ENCODE peak calls at places on chromosome 9, in five cellular contexts. One of them, this sample, is unnamed.
A peak's percentile ranks its signal among the peaks of the same experiment; 100 is the strongest.

GRCh38 chr9:92501671-92502393 is 19.5 kb upstream of the ASPN start:
- ATAC-seq in lung: peak; percentile 13
- ATAC-seq in Right ventricle myocardium superior: peak; percentile 76
- ATAC-seq in HepG2: peak; percentile 100
- ATAC-seq in foreskin keratinocyte: peak; percentile 52
- ATAC-seq in this sample: peak; percentile 45

GRCh38 chr9:125626187-125626586 is 80.8 kb downstream of the MAPKAP1 start:
- ATAC-seq in lung: no peak
- ATAC-seq in Right ventricle myocardium superior: no peak
- ATAC-seq in foreskin keratinocyte: no peak
- ATAC-seq in HepG2: no peak
- ATAC-seq in this sample: peak; percentile 48

GRCh38 chr9:109304350-109304749 is 16.5 kb downstream of the EPB41L4B start:
- ATAC-seq in foreskin keratinocyte: no peak
- ATAC-seq in lung: no peak
- ATAC-seq in Right ventricle myocardium superior: peak; percentile 85
- ATAC-seq in HepG2: no peak
- ATAC-seq in this sample: no peak

GRCh38 chr9:115013998-115014397 is 83.6 kb upstream of the TNFSF8 start:
- ATAC-seq in lung: peak; percentile 58
- ATAC-seq in Right ventricle myocardium superior: peak; percentile 88
- ATAC-seq in foreskin keratinocyte: peak; percentile 65
- ATAC-seq in HepG2: peak; percentile 84
- ATAC-seq in this sample: peak; percentile 70

GRCh38 chr9:3768698-3769458 is 243.1 kb upstream of the RFX3 start:
- ATAC-seq in HepG2: no peak
- ATAC-seq in Right ventricle myocardium superior: peak; percentile 75
- ATAC-seq in lung: no peak
- ATAC-seq in foreskin keratinocyte: no peak
- ATAC-seq in this sample: no peak

GRCh38 chr9:124011460-124012301 is at the start of gene LHX2:
- ATAC-seq in HepG2: peak; percentile 25
- ATAC-seq in lung: peak; percentile 54
- ATAC-seq in Right ventricle myocardium superior: peak; percentile 85
- ATAC-seq in foreskin keratinocyte: peak; percentile 72
- ATAC-seq in this sample: peak; percentile 81

GRCh38 chr9:547309-547708 is 294.2 kb upstream of the DMRT1 start:
- ATAC-seq in HepG2: no peak
- ATAC-seq in lung: no peak
- ATAC-seq in foreskin keratinocyte: no peak
- ATAC-seq in Right ventricle myocardium superior: no peak
- ATAC-seq in this sample: no peak

GRCh38 chr9:93585695-93586094 is 9.3 kb downstream of the PHF2 start:
- ATAC-seq in Right ventricle myocardium superior: no peak
- ATAC-seq in foreskin keratinocyte: no peak
- ATAC-seq in lung: no peak
- ATAC-seq in HepG2: no peak
- ATAC-seq in this sample: no peak

GRCh38 chr9:72262063-72262462 is 102.9 kb downstream of the ZFAND5 start:
- ATAC-seq in foreskin keratinocyte: no peak
- ATAC-seq in Right ventricle myocardium superior: no peak
- ATAC-seq in HepG2: no peak
- ATAC-seq in lung: no peak
- ATAC-seq in this sample: peak; percentile 60

GRCh38 chr9:99595796-99596195 is 225.9 kb upstream of the NR4A3 start:
- ATAC-seq in lung: no peak
- ATAC-seq in HepG2: no peak
- ATAC-seq in Right ventricle myocardium superior: no peak
- ATAC-seq in foreskin keratinocyte: no peak
- ATAC-seq in this sample: no peak

GRCh38 chr9:69376651-69377050 is 51.6 kb downstream of the ENTREP1 start:
- ATAC-seq in lung: peak; percentile 87
- ATAC-seq in foreskin keratinocyte: peak; percentile 81
- ATAC-seq in HepG2: no peak
- ATAC-seq in Right ventricle myocardium superior: peak; percentile 85
- ATAC-seq in this sample: peak; percentile 50

GRCh38 chr9:112360047-112360804 is 19.7 kb upstream of the HSDL2 start:
- ATAC-seq in lung: no peak
- ATAC-seq in foreskin keratinocyte: peak; percentile 87
- ATAC-seq in HepG2: no peak
- ATAC-seq in Right ventricle myocardium superior: no peak
- ATAC-seq in this sample: no peak

GRCh38 chr9:107813287-107813686 is 323.7 kb upstream of the KLF4 start:
- ATAC-seq in HepG2: no peak
- ATAC-seq in Right ventricle myocardium superior: no peak
- ATAC-seq in lung: no peak
- ATAC-seq in foreskin keratinocyte: no peak
- ATAC-seq in this sample: no peak

GRCh38 chr9:32580631-32581300 is 7.8 kb upstream of the NDUFB6 start:
- ATAC-seq in foreskin keratinocyte: no peak
- ATAC-seq in HepG2: peak; percentile 78
- ATAC-seq in Right ventricle myocardium superior: no peak
- ATAC-seq in lung: no peak
- ATAC-seq in this sample: no peak

GRCh38 chr9:93061791-93062299 is 3.3 kb downstream of the SUSD3 start:
- ATAC-seq in Right ventricle myocardium superior: no peak
- ATAC-seq in lung: no peak
- ATAC-seq in HepG2: peak; percentile 83
- ATAC-seq in foreskin keratinocyte: no peak
- ATAC-seq in this sample: peak; percentile 39

GRCh38 chr9:124006448-124007156 is 5.0 kb upstream of the LHX2 start:
- ATAC-seq in Right ventricle myocardium superior: no peak
- ATAC-seq in foreskin keratinocyte: no peak
- ATAC-seq in lung: no peak
- ATAC-seq in HepG2: no peak
- ATAC-seq in this sample: no peak

GRCh38 chr9:97484134-97484533 is 17.3 kb upstream of the TMOD1 start:
- ATAC-seq in Right ventricle myocardium superior: no peak
- ATAC-seq in HepG2: no peak
- ATAC-seq in foreskin keratinocyte: no peak
- ATAC-seq in lung: no peak
- ATAC-seq in this sample: no peak

GRCh38 chr9:114047717-114048116 is 30.4 kb downstream of the AMBP start:
- ATAC-seq in foreskin keratinocyte: no peak
- ATAC-seq in HepG2: peak; percentile 96
- ATAC-seq in lung: no peak
- ATAC-seq in Right ventricle myocardium superior: no peak
- ATAC-seq in this sample: peak; percentile 44

GRCh38 chr9:97363661-97364299 is 48.1 kb upstream of the TDRD7 start:
- ATAC-seq in HepG2: no peak
- ATAC-seq in foreskin keratinocyte: no peak
- ATAC-seq in Right ventricle myocardium superior: no peak
- ATAC-seq in lung: no peak
- ATAC-seq in this sample: no peak

GRCh38 chr9:138025417-138025816 is 147.8 kb downstream of the CACNA1B start:
- ATAC-seq in foreskin keratinocyte: no peak
- ATAC-seq in Right ventricle myocardium superior: no peak
- ATAC-seq in HepG2: no peak
- ATAC-seq in lung: no peak
- ATAC-seq in this sample: no peak

GRCh38 chr9:22447607-22448305 is 1.1 kb downstream of the DMRTA1 start:
- ATAC-seq in Right ventricle myocardium superior: peak; percentile 25
- ATAC-seq in lung: no peak
- ATAC-seq in HepG2: no peak
- ATAC-seq in foreskin keratinocyte: no peak
- ATAC-seq in this sample: no peak

GRCh38 chr9:73143606-73144328 is 7.9 kb upstream of the ANXA1 start:
- ATAC-seq in foreskin keratinocyte: peak; percentile 86
- ATAC-seq in lung: peak; percentile 63
- ATAC-seq in Right ventricle myocardium superior: peak; percentile 76
- ATAC-seq in HepG2: no peak
- ATAC-seq in this sample: peak; percentile 81

GRCh38 chr9:21080793-21081192 is 3.1 kb upstream of the IFNB1 start:
- ATAC-seq in foreskin keratinocyte: no peak
- ATAC-seq in HepG2: no peak
- ATAC-seq in Right ventricle myocardium superior: no peak
- ATAC-seq in lung: no peak
- ATAC-seq in this sample: no peak

GRCh38 chr9:76707510-76707909 is 56.7 kb upstream of the PCA3 start:
- ATAC-seq in HepG2: no peak
- ATAC-seq in foreskin keratinocyte: no peak
- ATAC-seq in lung: no peak
- ATAC-seq in Right ventricle myocardium superior: no peak
- ATAC-seq in this sample: no peak

GRCh38 chr9:22052376-22052945 is 43.4 kb upstream of the CDKN2B start:
- ATAC-seq in foreskin keratinocyte: peak; percentile 98
- ATAC-seq in lung: peak; percentile 19
- ATAC-seq in Right ventricle myocardium superior: no peak
- ATAC-seq in HepG2: no peak
- ATAC-seq in this sample: peak; percentile 91

GRCh38 chr9:133957328-133957727 is 34.8 kb downstream of the VAV2 start:
- ATAC-seq in lung: no peak
- ATAC-seq in Right ventricle myocardium superior: no peak
- ATAC-seq in foreskin keratinocyte: no peak
- ATAC-seq in HepG2: no peak
- ATAC-seq in this sample: no peak

GRCh38 chr9:92882276-92882675 is 4.4 kb upstream of the ZNF484 start:
- ATAC-seq in foreskin keratinocyte: no peak
- ATAC-seq in lung: no peak
- ATAC-seq in Right ventricle myocardium superior: no peak
- ATAC-seq in HepG2: no peak
- ATAC-seq in this sample: no peak

GRCh38 chr9:631596-631995 is 209.9 kb upstream of the DMRT1 start:
- ATAC-seq in HepG2: no peak
- ATAC-seq in Right ventricle myocardium superior: no peak
- ATAC-seq in lung: no peak
- ATAC-seq in foreskin keratinocyte: peak; percentile 84
- ATAC-seq in this sample: peak; percentile 35

GRCh38 chr9:30039712-30040111 is 2344.7 kb upstream of the ACO1 start:
- ATAC-seq in Right ventricle myocardium superior: no peak
- ATAC-seq in foreskin keratinocyte: no peak
- ATAC-seq in HepG2: peak; percentile 35
- ATAC-seq in lung: no peak
- ATAC-seq in this sample: no peak

GRCh38 chr9:132409828-132410528 is at the start of gene CFAP77:
- ATAC-seq in lung: no peak
- ATAC-seq in foreskin keratinocyte: peak; percentile 68
- ATAC-seq in Right ventricle myocardium superior: peak; percentile 63
- ATAC-seq in HepG2: peak; percentile 59
- ATAC-seq in this sample: peak; percentile 42

GRCh38 chr9:131697908-131698714 is 41.8 kb downstream of the RAPGEF1 start:
- ATAC-seq in Right ventricle myocardium superior: peak; percentile 47
- ATAC-seq in lung: no peak
- ATAC-seq in foreskin keratinocyte: no peak
- ATAC-seq in HepG2: peak; percentile 51
- ATAC-seq in this sample: no peak

GRCh38 chr9:109001275-109001676 is 12.0 kb downstream of the CTNNAL1 start:
- ATAC-seq in Right ventricle myocardium superior: no peak
- ATAC-seq in HepG2: peak; percentile 65
- ATAC-seq in lung: no peak
- ATAC-seq in foreskin keratinocyte: peak; percentile 99
- ATAC-seq in this sample: peak; percentile 22